ENCODE peak calls at places on chromosome 12, in six cellular contexts. One of them, this sample, is unnamed.

GRCh38 chr12:65937181-65937641 is 112.9 kb downstream of the HMGA2 start:
- DNase-seq in psoas muscle: no peak
- DNase-seq in Karpas-422: no peak
- DNase-seq in mucosa of descending colon: no peak
- DNase-seq in fibroblast of pulmonary artery: peak
- DNase-seq in GM23338: no peak
- DNase-seq in this sample: no peak

GRCh38 chr12:18492372-18493025 is 231.2 kb downstream of the PIK3C2G start:
- DNase-seq in Karpas-422: no peak
- DNase-seq in mucosa of descending colon: no peak
- DNase-seq in GM23338: no peak
- DNase-seq in fibroblast of pulmonary artery: peak
- DNase-seq in psoas muscle: no peak
- DNase-seq in this sample: no peak

GRCh38 chr12:19014243-19014642 is 115.3 kb upstream of the PLEKHA5 start:
- DNase-seq in psoas muscle: no peak
- DNase-seq in mucosa of descending colon: no peak
- DNase-seq in fibroblast of pulmonary artery: peak
- DNase-seq in Karpas-422: no peak
- DNase-seq in GM23338: no peak
- DNase-seq in this sample: no peak

GRCh38 chr12:22415342-22416309 is 81.1 kb upstream of the ST8SIA1 start:
- DNase-seq in mucosa of descending colon: no peak
- DNase-seq in fibroblast of pulmonary artery: peak
- DNase-seq in Karpas-422: no peak
- DNase-seq in GM23338: no peak
- DNase-seq in psoas muscle: no peak
- DNase-seq in this sample: no peak

GRCh38 chr12:50529345-50529744 is 24.6 kb downstream of the DIP2B start:
- DNase-seq in mucosa of descending colon: no peak
- DNase-seq in fibroblast of pulmonary artery: no peak
- DNase-seq in GM23338: no peak
- DNase-seq in psoas muscle: no peak
- DNase-seq in Karpas-422: no peak
- DNase-seq in this sample: no peak

GRCh38 chr12:91204416-91204815 is 21.8 kb upstream of the DCN start:
- DNase-seq in GM23338: no peak
- DNase-seq in mucosa of descending colon: no peak
- DNase-seq in Karpas-422: no peak
- DNase-seq in fibroblast of pulmonary artery: no peak
- DNase-seq in psoas muscle: no peak
- DNase-seq in this sample: no peak

GRCh38 chr12:3447318-3447717 is 43.7 kb upstream of the PRMT8 start:
- DNase-seq in fibroblast of pulmonary artery: no peak
- DNase-seq in psoas muscle: no peak
- DNase-seq in mucosa of descending colon: no peak
- DNase-seq in GM23338: no peak
- DNase-seq in Karpas-422: no peak
- DNase-seq in this sample: no peak

GRCh38 chr12:103578926-103579325 is 8.1 kb upstream of the STAB2 start:
- DNase-seq in fibroblast of pulmonary artery: no peak
- DNase-seq in mucosa of descending colon: no peak
- DNase-seq in psoas muscle: no peak
- DNase-seq in Karpas-422: no peak
- DNase-seq in GM23338: no peak
- DNase-seq in this sample: no peak

GRCh38 chr12:45273717-45274271 is 57.9 kb downstream of the ANO6 start:
- DNase-seq in fibroblast of pulmonary artery: peak
- DNase-seq in psoas muscle: no peak
- DNase-seq in mucosa of descending colon: no peak
- DNase-seq in GM23338: no peak
- DNase-seq in Karpas-422: no peak
- DNase-seq in this sample: peak

GRCh38 chr12:45850302-45850701 is 120.8 kb downstream of the ARID2 start:
- DNase-seq in GM23338: no peak
- DNase-seq in Karpas-422: no peak
- DNase-seq in mucosa of descending colon: no peak
- DNase-seq in fibroblast of pulmonary artery: no peak
- DNase-seq in psoas muscle: no peak
- DNase-seq in this sample: no peak

GRCh38 chr12:6957741-6958608 is 6.8 kb downstream of the PTPN6 start:
- DNase-seq in Karpas-422: no peak
- DNase-seq in psoas muscle: peak
- DNase-seq in GM23338: no peak
- DNase-seq in fibroblast of pulmonary artery: no peak
- DNase-seq in mucosa of descending colon: peak
- DNase-seq in this sample: no peak

GRCh38 chr12:82857276-82857675 is 170.6 kb downstream of the TMTC2 start:
- DNase-seq in mucosa of descending colon: no peak
- DNase-seq in psoas muscle: no peak
- DNase-seq in GM23338: no peak
- DNase-seq in Karpas-422: no peak
- DNase-seq in fibroblast of pulmonary artery: no peak
- DNase-seq in this sample: no peak

GRCh38 chr12:76866726-76867125 is 12.1 kb downstream of the CSRP2 start:
- DNase-seq in mucosa of descending colon: no peak
- DNase-seq in fibroblast of pulmonary artery: no peak
- DNase-seq in Karpas-422: no peak
- DNase-seq in GM23338: no peak
- DNase-seq in psoas muscle: no peak
- DNase-seq in this sample: no peak

GRCh38 chr12:114668151-114668891 is 15.7 kb downstream of the TBX3 start:
- DNase-seq in fibroblast of pulmonary artery: peak
- DNase-seq in GM23338: peak
- DNase-seq in mucosa of descending colon: peak
- DNase-seq in Karpas-422: peak
- DNase-seq in psoas muscle: peak
- DNase-seq in this sample: peak
- H3K4me3 ChIP-seq in fibroblast of pulmonary artery: peak
- H3K4me3 ChIP-seq in GM23338: peak
- H3K4me3 ChIP-seq in mucosa of descending colon: no peak
- H3K4me3 ChIP-seq in Karpas-422: no peak
- H3K4me3 ChIP-seq in psoas muscle: peak
- H3K4me3 ChIP-seq in this sample: no peak

GRCh38 chr12:47077206-47078085 is 2.0 kb upstream of the PCED1B start:
- DNase-seq in psoas muscle: no peak
- DNase-seq in mucosa of descending colon: no peak
- DNase-seq in fibroblast of pulmonary artery: no peak
- DNase-seq in GM23338: no peak
- DNase-seq in Karpas-422: no peak
- DNase-seq in this sample: no peak
- H3K4me3 ChIP-seq in psoas muscle: no peak
- H3K4me3 ChIP-seq in mucosa of descending colon: no peak
- H3K4me3 ChIP-seq in fibroblast of pulmonary artery: peak
- H3K4me3 ChIP-seq in GM23338: no peak
- H3K4me3 ChIP-seq in Karpas-422: no peak
- H3K4me3 ChIP-seq in this sample: peak

GRCh38 chr12:112964915-112965314 is 13.4 kb upstream of the OAS2 start:
- DNase-seq in Karpas-422: no peak
- DNase-seq in fibroblast of pulmonary artery: no peak
- DNase-seq in mucosa of descending colon: no peak
- DNase-seq in GM23338: no peak
- DNase-seq in psoas muscle: no peak
- DNase-seq in this sample: no peak
- H3K4me3 ChIP-seq in Karpas-422: no peak
- H3K4me3 ChIP-seq in fibroblast of pulmonary artery: no peak
- H3K4me3 ChIP-seq in mucosa of descending colon: no peak
- H3K4me3 ChIP-seq in GM23338: no peak
- H3K4me3 ChIP-seq in psoas muscle: no peak
- H3K4me3 ChIP-seq in this sample: no peak

GRCh38 chr12:11795192-11795909 is 145.9 kb downstream of the ETV6 start:
- DNase-seq in mucosa of descending colon: no peak
- DNase-seq in GM23338: no peak
- DNase-seq in Karpas-422: no peak
- DNase-seq in fibroblast of pulmonary artery: no peak
- DNase-seq in psoas muscle: no peak
- DNase-seq in this sample: no peak

GRCh38 chr12:11793896-11794295 is 144.4 kb downstream of the ETV6 start:
- DNase-seq in GM23338: no peak
- DNase-seq in Karpas-422: no peak
- DNase-seq in psoas muscle: no peak
- DNase-seq in mucosa of descending colon: no peak
- DNase-seq in fibroblast of pulmonary artery: peak
- DNase-seq in this sample: no peak

GRCh38 chr12:11794751-11795150 is 145.3 kb downstream of the ETV6 start:
- DNase-seq in Karpas-422: no peak
- DNase-seq in fibroblast of pulmonary artery: no peak
- DNase-seq in GM23338: no peak
- DNase-seq in psoas muscle: no peak
- DNase-seq in mucosa of descending colon: no peak
- DNase-seq in this sample: no peak

GRCh38 chr12:11795910-11796459 is 146.5 kb downstream of the ETV6 start:
- DNase-seq in psoas muscle: no peak
- DNase-seq in mucosa of descending colon: no peak
- DNase-seq in Karpas-422: no peak
- DNase-seq in GM23338: peak
- DNase-seq in fibroblast of pulmonary artery: peak
- DNase-seq in this sample: peak

DNA sequence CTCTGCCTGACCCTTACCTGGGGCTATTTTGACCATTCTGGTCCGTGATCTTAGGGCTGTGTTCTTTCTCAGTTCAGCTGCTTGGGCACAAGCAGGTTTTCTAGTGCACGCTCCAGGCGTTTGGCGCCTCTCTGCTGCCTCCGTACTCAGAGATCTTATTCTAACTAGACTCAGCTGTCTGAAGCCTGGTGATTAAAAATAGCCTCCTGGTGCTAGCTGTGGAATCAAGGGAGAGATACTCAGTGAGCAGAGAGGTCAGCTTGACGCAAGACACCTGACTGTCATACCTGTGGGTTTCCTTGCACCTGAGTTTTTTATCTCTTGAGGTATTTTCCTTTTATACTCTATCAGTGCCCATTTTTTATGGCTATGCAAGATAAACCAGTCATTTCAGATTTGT is 144.8 kb downstream of the ETV6 start:
- DNase-seq in Karpas-422: no peak
- DNase-seq in mucosa of descending colon: no peak
- DNase-seq in fibroblast of pulmonary artery: no peak
- DNase-seq in psoas muscle: peak
- DNase-seq in GM23338: no peak
- DNase-seq in this sample: no peak
- H3K4me3 ChIP-seq in Karpas-422: no peak
- H3K4me3 ChIP-seq in mucosa of descending colon: no peak
- H3K4me3 ChIP-seq in fibroblast of pulmonary artery: no peak
- H3K4me3 ChIP-seq in psoas muscle: peak
- H3K4me3 ChIP-seq in GM23338: no peak
- H3K4me3 ChIP-seq in this sample: no peak

DNA sequence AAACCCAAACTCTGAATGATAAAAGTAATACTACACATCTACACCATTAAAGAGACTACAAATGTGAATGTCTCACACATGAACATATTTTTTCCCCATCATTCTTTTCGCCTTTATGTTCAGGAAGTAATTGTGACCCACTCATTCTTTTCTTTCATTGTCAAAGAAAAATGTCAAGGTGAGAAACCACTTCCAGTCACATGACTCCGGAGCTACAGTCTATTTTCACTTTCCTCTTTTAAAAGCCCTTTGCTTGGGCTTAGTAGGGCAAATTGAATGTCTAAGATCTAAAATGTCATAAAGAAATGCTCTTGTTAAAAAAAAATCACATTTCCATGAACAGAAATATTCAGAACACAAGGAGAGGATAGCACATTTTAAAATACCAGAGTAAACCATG is 461.3 kb downstream of the SOX5 start:
- DNase-seq in mucosa of descending colon: no peak
- DNase-seq in Karpas-422: no peak
- DNase-seq in psoas muscle: no peak
- DNase-seq in GM23338: no peak
- DNase-seq in fibroblast of pulmonary artery: no peak
- DNase-seq in this sample: no peak
- H3K4me3 ChIP-seq in mucosa of descending colon: no peak
- H3K4me3 ChIP-seq in Karpas-422: no peak
- H3K4me3 ChIP-seq in psoas muscle: no peak
- H3K4me3 ChIP-seq in GM23338: no peak
- H3K4me3 ChIP-seq in fibroblast of pulmonary artery: no peak
- H3K4me3 ChIP-seq in this sample: no peak

GRCh38 chr12:1695836-1696670 is 5.2 kb downstream of the ADIPOR2 start:
- DNase-seq in Karpas-422: no peak
- DNase-seq in mucosa of descending colon: no peak
- DNase-seq in psoas muscle: no peak
- DNase-seq in fibroblast of pulmonary artery: no peak
- DNase-seq in GM23338: no peak
- DNase-seq in this sample: no peak

GRCh38 chr12:1690578-1691122 is at the start of gene ADIPOR2:
- DNase-seq in fibroblast of pulmonary artery: peak
- DNase-seq in mucosa of descending colon: peak
- DNase-seq in Karpas-422: peak
- DNase-seq in GM23338: peak
- DNase-seq in psoas muscle: peak
- DNase-seq in this sample: peak

GRCh38 chr12:1692895-1693294 is 2.0 kb downstream of the ADIPOR2 start:
- DNase-seq in psoas muscle: no peak
- DNase-seq in GM23338: no peak
- DNase-seq in Karpas-422: peak
- DNase-seq in mucosa of descending colon: no peak
- DNase-seq in fibroblast of pulmonary artery: no peak
- DNase-seq in this sample: no peak

GRCh38 chr12:1691123-1692007 is 495 bp downstream of the ADIPOR2 start:
- DNase-seq in psoas muscle: no peak
- DNase-seq in Karpas-422: peak
- DNase-seq in fibroblast of pulmonary artery: no peak
- DNase-seq in GM23338: peak
- DNase-seq in mucosa of descending colon: peak
- DNase-seq in this sample: peak

DNA sequence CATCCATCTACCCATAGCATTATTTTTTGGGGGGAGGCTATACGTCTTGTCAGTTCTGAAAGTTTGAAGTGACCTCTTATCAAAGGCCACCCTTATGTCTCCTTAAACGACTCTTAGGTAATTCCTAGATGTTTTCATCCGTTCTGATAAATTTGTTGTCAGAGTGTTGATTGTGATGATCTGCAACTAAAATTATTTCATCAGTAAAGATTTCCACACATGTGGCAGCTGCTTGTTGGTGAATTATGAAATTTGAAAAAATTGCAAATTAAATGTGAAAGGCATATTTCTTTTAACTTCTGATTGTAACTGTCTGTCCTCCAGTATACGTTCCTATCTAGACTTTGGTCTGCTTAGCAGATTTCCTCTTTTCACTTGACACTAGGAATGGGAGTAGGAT is 1.4 kb downstream of the ADIPOR2 start:
- DNase-seq in GM23338: no peak
- DNase-seq in psoas muscle: no peak
- DNase-seq in mucosa of descending colon: no peak
- DNase-seq in Karpas-422: no peak
- DNase-seq in fibroblast of pulmonary artery: no peak
- DNase-seq in this sample: no peak
- H3K4me3 ChIP-seq in GM23338: peak
- H3K4me3 ChIP-seq in psoas muscle: peak
- H3K4me3 ChIP-seq in mucosa of descending colon: no peak
- H3K4me3 ChIP-seq in Karpas-422: peak
- H3K4me3 ChIP-seq in fibroblast of pulmonary artery: peak
- H3K4me3 ChIP-seq in this sample: no peak

This sample was measured in mesendoderm.